ENCODE peak calls at places on chromosome 15, in nine cellular contexts. D, C, K, O, Y, S, R, E and H are unnamed samples.

GRCh38 chr15:99634576-99634975 is 68.8 kb downstream of the MEF2A start:
- DNase-seq in D (no peak), C (no peak), K (peak; percentile 30), O (no peak), Y (no peak), S (no peak), R (no peak), E (no peak), H (no peak)

GRCh38 chr15:57028176-57028575 is 109.7 kb downstream of the TCF12 start:
- DNase-seq in D (no peak), C (no peak), K (no peak), O (no peak), Y (no peak), S (no peak), R (no peak), E (no peak), H (no peak)

GRCh38 chr15:73601449-73602425 is 31.5 kb downstream of the NPTN start:
- DNase-seq in D (no peak), C (no peak), K (peak; percentile 76), O (peak; percentile 83), Y (peak; percentile 52), S (no peak), R (peak; percentile 77), E (no peak), H (no peak)

GRCh38 chr15:33766329-33766728 is 202.0 kb upstream of the CHRM5 start:
- DNase-seq in D (no peak), C (no peak), K (no peak), O (no peak), Y (no peak), S (no peak), R (no peak), E (no peak), H (no peak)

GRCh38 chr15:85592148-85592547 is 202.6 kb downstream of the KLHL25 start:
- DNase-seq in D (no peak), C (no peak), K (peak; percentile 89), O (peak; percentile 86), Y (no peak), S (no peak), R (peak; percentile 16), E (no peak), H (no peak)

GRCh38 chr15:78934063-78935023 is 10.5 kb downstream of the CTSH start:
- DNase-seq in D (no peak), C (no peak), K (peak; percentile 56), O (peak; percentile 55), Y (no peak), S (no peak), R (no peak), E (no peak), H (no peak)

GRCh38 chr15:65286704-65287514 is at the start of gene PARP16:
- DNase-seq in D (peak; percentile 84), C (peak; percentile 96), K (peak; percentile 86), O (peak; percentile 89), Y (peak; percentile 94), S (peak; percentile 93), R (peak; percentile 96), E (peak; percentile 79), H (peak; percentile 94)

GRCh38 chr15:66404122-66404521 is 17.4 kb downstream of the MAP2K1 start:
- DNase-seq in D (no peak), C (no peak), K (no peak), O (no peak), Y (no peak), S (no peak), R (no peak), E (no peak), H (no peak)

GRCh38 chr15:101562428-101563059 is 73.0 kb upstream of the PCSK6 start:
- DNase-seq in D (no peak), C (no peak), K (no peak), O (no peak), Y (no peak), S (no peak), R (no peak), E (no peak), H (no peak)

GRCh38 chr15:83092309-83092976 is 15.0 kb upstream of the TM6SF1 start:
- DNase-seq in D (no peak), C (no peak), K (peak; percentile 81), O (peak; percentile 82), Y (no peak), S (no peak), R (peak; percentile 17), E (no peak), H (peak; percentile 24)

GRCh38 chr15:33492434-33493052 is 181.8 kb downstream of the RYR3 start:
- DNase-seq in D (no peak), C (no peak), K (no peak), O (no peak), Y (no peak), S (no peak), R (no peak), E (no peak), H (no peak)

GRCh38 chr15:31080618-31081017 is 20.9 kb downstream of the TRPM1 start:
- DNase-seq in D (peak; percentile 53), C (no peak), K (peak; percentile 70), O (peak; percentile 76), Y (no peak), S (no peak), R (peak; percentile 27), E (no peak), H (peak; percentile 45)

GRCh38 chr15:75145027-75145841 is 56.4 kb upstream of the C15orf39 start:
- DNase-seq in D (no peak), C (no peak), K (no peak), O (no peak), Y (no peak), S (no peak), R (no peak), E (no peak), H (no peak)

GRCh38 chr15:89654847-89655805 is at the start of gene KIF7:
- DNase-seq in D (peak; percentile 72), C (peak; percentile 75), K (peak; percentile 59), O (peak; percentile 74), Y (no peak), S (no peak), R (peak; percentile 61), E (no peak), H (no peak)

GRCh38 chr15:45341775-45342174 is 36.6 kb downstream of the GATM start:
- DNase-seq in D (no peak), C (no peak), K (no peak), O (no peak), Y (no peak), S (no peak), R (no peak), E (no peak), H (no peak)

GRCh38 chr15:65092911-65093792 is 16.6 kb downstream of the KBTBD13 start:
- DNase-seq in D (no peak), C (peak; percentile 29), K (no peak), O (no peak), Y (no peak), S (no peak), R (no peak), E (no peak), H (no peak)

GRCh38 chr15:89486726-89487050 is 9.7 kb downstream of the RHCG start:
- DNase-seq in D (peak; percentile 16), C (peak; percentile 59), K (no peak), O (peak; percentile 15), Y (no peak), S (peak; percentile 16), R (no peak), E (no peak), H (no peak)

GRCh38 chr15:50939911-50940310 is 31.4 kb downstream of the AP4E1 start:
- DNase-seq in D (no peak), C (no peak), K (peak; percentile 28), O (peak; percentile 45), Y (no peak), S (no peak), R (no peak), E (no peak), H (no peak)

GRCh38 chr15:77988386-77989301 is 88.9 kb downstream of the TBC1D2B start:
- DNase-seq in D (no peak), C (no peak), K (no peak), O (no peak), Y (peak; percentile 23), S (no peak), R (no peak), E (no peak), H (no peak)

GRCh38 chr15:89837134-89837829 is 22.6 kb upstream of the ANPEP start:
- DNase-seq in D (no peak), C (no peak), K (peak; percentile 61), O (peak; percentile 66), Y (no peak), S (no peak), R (no peak), E (no peak), H (no peak)

GRCh38 chr15:87498545-87498944 is 758.0 kb downstream of the NTRK3 start:
- DNase-seq in D (no peak), C (no peak), K (no peak), O (no peak), Y (no peak), S (no peak), R (no peak), E (no peak), H (no peak)

GRCh38 chr15:90016721-90017120 is 15.6 kb downstream of the ZNF710 start:
- DNase-seq in D (no peak), C (peak; percentile 45), K (no peak), O (no peak), Y (no peak), S (no peak), R (no peak), E (no peak), H (no peak)

GRCh38 chr15:37981781-37982180 is 47.3 kb downstream of the TMCO5A start:
- DNase-seq in D (no peak), C (no peak), K (peak; percentile 59), O (peak; percentile 68), Y (no peak), S (no peak), R (peak; percentile 51), E (no peak), H (no peak)

GRCh38 chr15:70269331-70269911 is 171.7 kb upstream of the TLE3 start:
- DNase-seq in D (no peak), C (peak; percentile 45), K (no peak), O (no peak), Y (no peak), S (no peak), R (no peak), E (no peak), H (no peak)

GRCh38 chr15:67564590-67565345 is 22.3 kb downstream of the MAP2K5 start:
- DNase-seq in D (no peak), C (no peak), K (no peak), O (peak; percentile 30), Y (no peak), S (no peak), R (no peak), E (no peak), H (no peak)

GRCh38 chr15:74511583-74511982 is 29.4 kb upstream of the ARID3B start:
- DNase-seq in D (no peak), C (no peak), K (peak; percentile 16), O (peak; percentile 41), Y (no peak), S (no peak), R (peak; percentile 34), E (no peak), H (no peak)

GRCh38 chr15:58608129-58608590 is 141.3 kb downstream of the ADAM10 start:
- DNase-seq in D (no peak), C (no peak), K (peak; percentile 83), O (peak; percentile 86), Y (no peak), S (no peak), R (no peak), E (no peak), H (no peak)

GRCh38 chr15:35696767-35697231 is 150.8 kb upstream of the DPH6 start:
- DNase-seq in D (no peak), C (no peak), K (peak; percentile 80), O (peak; percentile 86), Y (no peak), S (no peak), R (peak; percentile 54), E (no peak), H (no peak)

GRCh38 chr15:28885630-28886430 is at the start of gene APBA2:
- DNase-seq in D (no peak), C (peak; percentile 78), K (peak; percentile 52), O (peak; percentile 59), Y (no peak), S (no peak), R (peak; percentile 72), E (no peak), H (peak; percentile 64)

GRCh38 chr15:77819841-77820728 is 187.4 kb upstream of the LINGO1 start:
- DNase-seq in D (no peak), C (peak; percentile 69), K (no peak), O (peak; percentile 16), Y (no peak), S (no peak), R (peak; percentile 70), E (no peak), H (peak; percentile 17)

GRCh38 chr15:91924842-91925495 is 71.5 kb downstream of the SLCO3A1 start:
- DNase-seq in D (no peak), C (no peak), K (no peak), O (no peak), Y (no peak), S (no peak), R (no peak), E (no peak), H (no peak)